ENCODE peak calls at places on chromosome 13, in seven cellular contexts. U is astrocyte of the spinal cord, E is brain microvascular endothelial cell, W is AG04450, P is Calu3, C is tibial artery, G is WERI-Rb-1. Z is an unnamed sample.

GRCh38 chr13:22024381-22024994 is 353.6 kb downstream of the FGF9 start:
- DNase-seq in U (no peak), E (no peak), W (no peak), P (no peak), C (no peak), G (no peak), Z (no peak)

GRCh38 chr13:113658836-113659235 is 838 bp upstream of the ATP4B start:
- DNase-seq in U (no peak), E (no peak), W (no peak), P (no peak), C (no peak), G (peak; percentile 11), Z (no peak)

GRCh38 chr13:106513025-106513424 is 22.4 kb downstream of the EFNB2 start:
- DNase-seq in U (peak; percentile 81), E (peak; percentile 29), W (no peak), P (no peak), C (no peak), G (no peak), Z (no peak)

GRCh38 chr13:65856464-65856863 is 1373.7 kb downstream of the PCDH9 start:
- DNase-seq in U (peak; percentile 68), E (peak; percentile 67), W (peak; percentile 23), P (no peak), C (no peak), G (no peak), Z (peak; percentile 0)

GRCh38 chr13:67726979-67727378 is 496.8 kb upstream of the PCDH9 start:
- DNase-seq in U (no peak), E (no peak), W (no peak), P (no peak), C (no peak), G (no peak), Z (no peak)

GRCh38 chr13:50783940-50784339 is 59.6 kb downstream of the DLEU7 start:
- DNase-seq in U (no peak), E (no peak), W (no peak), P (no peak), C (no peak), G (no peak), Z (no peak)

GRCh38 chr13:101170306-101170705 is 246.0 kb downstream of the NALCN start:
- DNase-seq in U (no peak), E (no peak), W (no peak), P (no peak), C (no peak), G (no peak), Z (no peak)

GRCh38 chr13:26525528-26525927 is 32.0 kb upstream of the WASF3 start:
- DNase-seq in U (no peak), E (no peak), W (no peak), P (no peak), C (no peak), G (no peak), Z (no peak)

GRCh38 chr13:100131863-100132574 is 43.1 kb downstream of the PCCA start:
- DNase-seq in U (peak; percentile 81), E (peak; percentile 96), W (peak; percentile 23), P (no peak), C (no peak), G (no peak), Z (peak; percentile 42)

GRCh38 chr13:84737671-84738070 is 855.4 kb upstream of the SLITRK1 start:
- DNase-seq in U (no peak), E (no peak), W (no peak), P (no peak), C (no peak), G (no peak), Z (no peak)

GRCh38 chr13:73681015-73681414 is 453.2 kb downstream of the KLF12 start:
- DNase-seq in U (no peak), E (no peak), W (no peak), P (no peak), C (no peak), G (no peak), Z (no peak)

GRCh38 chr13:28716511-28716910 is 2.3 kb downstream of the SLC46A3 start:
- DNase-seq in U (peak; percentile 46), E (peak; percentile 71), W (no peak), P (peak; percentile 12), C (no peak), G (no peak), Z (no peak)

GRCh38 chr13:31773538-31773937 is 34.2 kb downstream of the RXFP2 start:
- DNase-seq in U (peak; percentile 75), E (peak; percentile 88), W (no peak), P (no peak), C (no peak), G (no peak), Z (peak; percentile 55)

GRCh38 chr13:109123971-109124370 is 494.6 kb downstream of the MYO16 start:
- DNase-seq in U (no peak), E (no peak), W (no peak), P (no peak), C (no peak), G (peak; percentile 62), Z (no peak)

GRCh38 chr13:79258489-79258888 is 147.6 kb downstream of the RBM26 start:
- DNase-seq in U (no peak), E (no peak), W (no peak), P (no peak), C (no peak), G (no peak), Z (no peak)

GRCh38 chr13:50685491-50685890 is 158.0 kb downstream of the DLEU7 start:
- DNase-seq in U (peak; percentile 61), E (peak; percentile 58), W (no peak), P (peak; percentile 27), C (peak; percentile 74), G (no peak), Z (peak; percentile 34)

GRCh38 chr13:95317037-95317989 is 16.1 kb upstream of the ABCC4 start:
- DNase-seq in U (peak; percentile 33), E (no peak), W (no peak), P (no peak), C (no peak), G (no peak), Z (no peak)

GRCh38 chr13:113930711-113931637 is 42.9 kb downstream of the C13orf46 start:
- DNase-seq in U (no peak), E (no peak), W (no peak), P (no peak), C (peak; percentile 16), G (peak; percentile 8), Z (peak; percentile 49)

GRCh38 chr13:109715902-109716301 is 70.5 kb downstream of the IRS2 start:
- DNase-seq in U (peak; percentile 22), E (peak; percentile 36), W (no peak), P (no peak), C (peak; percentile 61), G (peak; percentile 78), Z (no peak)

DNA sequence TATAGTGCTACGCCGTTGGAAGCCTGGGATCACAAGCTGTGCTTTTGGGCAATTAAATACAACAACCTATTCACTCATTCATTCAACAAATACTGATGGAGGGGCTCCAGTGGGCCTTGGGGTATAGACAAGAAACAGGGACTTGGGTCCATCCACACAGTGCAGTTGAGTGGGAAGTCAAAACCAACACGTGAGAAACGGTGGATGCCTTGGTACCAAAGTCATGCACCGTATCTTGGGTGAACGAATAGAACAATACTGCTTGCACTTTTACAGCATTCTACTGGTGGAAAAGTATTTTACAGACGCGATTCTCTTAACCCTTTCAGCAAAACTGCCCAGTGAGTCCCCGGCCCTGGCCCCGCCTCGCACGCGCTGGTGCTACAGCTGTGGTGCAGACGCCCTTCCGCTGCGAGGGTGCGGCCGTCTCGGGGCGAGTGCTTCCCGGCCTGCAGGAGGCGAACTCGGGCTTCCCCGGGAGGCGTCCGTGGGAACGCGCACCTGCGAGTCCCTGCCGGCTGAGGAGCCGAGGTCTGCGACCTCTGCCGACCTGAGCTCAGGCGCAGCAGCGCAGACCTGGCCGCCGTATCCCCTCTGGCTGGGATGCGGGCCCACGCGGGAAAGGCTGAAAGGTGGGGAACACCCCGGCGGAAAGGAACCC is 8.3 kb downstream of the TNFRSF19 start:
- DNase-seq in U (peak; percentile 77), E (peak; percentile 69), W (peak; percentile 37), P (peak; percentile 78), C (peak; percentile 70), G (peak; percentile 94), Z (peak; percentile 32)
- TF ChIP-seq CTCF in U (peak; percentile 83), E (peak; percentile 78), W (peak; percentile 65), P (peak; percentile 40), C (peak; percentile 46), G (peak; percentile 95), Z (peak; percentile 69)

GRCh38 chr13:112229445-112229844 is 146.7 kb upstream of the SPACA7 start:
- DNase-seq in U (no peak), E (no peak), W (no peak), P (no peak), C (no peak), G (peak; percentile 4), Z (no peak)

GRCh38 chr13:112227031-112227430 is 149.1 kb upstream of the SPACA7 start:
- DNase-seq in U (no peak), E (no peak), W (no peak), P (no peak), C (no peak), G (peak; percentile 2), Z (no peak)

GRCh38 chr13:112226320-112227002 is 149.7 kb upstream of the SPACA7 start:
- DNase-seq in U (no peak), E (no peak), W (no peak), P (no peak), C (no peak), G (no peak), Z (no peak)

GRCh38 chr13:112222971-112223370 is 153.2 kb upstream of the SPACA7 start:
- DNase-seq in U (no peak), E (no peak), W (no peak), P (no peak), C (no peak), G (no peak), Z (no peak)

GRCh38 chr13:112225429-112226090 is 150.6 kb upstream of the SPACA7 start:
- DNase-seq in U (no peak), E (no peak), W (no peak), P (no peak), C (no peak), G (no peak), Z (no peak)
- TF ChIP-seq CTCF in U (no peak), E (no peak), W (no peak), P (no peak), C (no peak), G (no peak), Z (no peak)

GRCh38 chr13:23510979-23511735 is 59.1 kb upstream of the TNFRSF19 start:
- DNase-seq in U (peak; percentile 56), E (peak; percentile 75), W (no peak), P (no peak), C (no peak), G (peak; percentile 61), Z (no peak)
- TF ChIP-seq CTCF in U (peak; percentile 37), E (peak; percentile 56), W (peak; percentile 33), P (no peak), C (no peak), G (peak; percentile 47), Z (peak; percentile 29)

DNA sequence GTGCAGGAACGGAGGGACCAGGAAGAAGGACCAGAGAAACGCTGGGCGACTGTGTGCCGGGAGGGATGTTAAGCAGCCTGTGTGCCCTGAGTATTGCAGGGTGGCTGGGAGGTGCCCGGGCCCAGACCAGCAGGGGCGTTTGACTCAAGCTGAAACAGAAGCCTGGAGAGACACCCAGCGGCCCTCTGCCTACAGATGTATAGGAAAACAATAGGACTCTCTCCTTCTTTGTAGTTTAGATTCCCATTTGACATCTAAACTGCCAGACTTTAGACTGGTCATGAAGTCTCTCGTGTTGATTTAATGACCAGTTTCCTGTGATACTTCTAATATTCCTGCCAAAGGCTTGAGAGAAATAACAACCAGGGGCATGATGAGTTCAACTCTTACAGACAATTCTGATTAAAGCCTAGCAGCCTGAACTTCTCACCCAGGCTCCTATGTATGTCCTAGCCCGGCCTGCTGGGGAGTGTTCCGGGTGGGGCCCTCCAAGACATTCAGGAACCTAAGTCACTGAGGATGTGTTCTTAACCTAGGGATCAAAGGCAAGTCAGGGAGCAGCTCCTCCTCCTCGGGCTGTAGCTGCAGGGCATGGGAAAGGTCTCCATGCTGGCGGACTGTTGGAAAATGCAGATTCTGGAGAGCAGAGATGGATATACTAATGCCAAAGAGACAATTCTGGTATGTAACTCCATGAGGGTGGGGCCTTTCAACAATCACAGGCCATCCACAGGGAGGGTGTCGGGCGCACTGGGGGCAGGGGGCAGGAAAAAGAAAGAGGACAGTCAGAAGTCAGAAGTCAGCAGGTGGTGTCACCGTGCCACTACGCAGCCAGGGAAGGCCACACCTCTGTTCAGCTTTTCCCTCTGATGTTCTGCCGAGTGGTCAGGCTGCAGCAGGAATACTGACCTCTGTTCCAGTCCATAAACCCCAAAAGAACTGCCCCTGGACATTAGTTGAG is 131.9 kb downstream of the STARD13 start:
- DNase-seq in U (peak; percentile 91), E (peak; percentile 93), W (no peak), P (no peak), C (no peak), G (no peak), Z (peak; percentile 8)
- TF ChIP-seq CTCF in U (peak; percentile 51), E (peak; percentile 65), W (no peak), P (no peak), C (no peak), G (no peak), Z (no peak)

Z was measured in astrocyte of the cerebellum.